ENCODE peak calls at places on chromosomes 1 and 21, in seven cellular contexts. N is naive thymus-derived CD4-positive, alpha-beta T cell; I is lower lobe of right lung; O is CD8-positive, alpha-beta memory T cell; J is PC-3; L is MM.1S; V is thyroid gland. Z is an unnamed sample. For H3K4me1, the result is how much of the 10 kb centered on the place peaks cover.

GRCh38 chr1:54459714-54460113 is 53.5 kb upstream of the SSBP3 start:
- DNase-seq in N (peak), I (no peak), O (no peak), J (no peak), L (no peak), V (no peak), Z (no peak)

GRCh38 chr1:27961646-27962221 is 2.0 kb downstream of the XKR8 start:
- DNase-seq in N (no peak), I (no peak), O (no peak), J (peak), L (no peak), V (peak), Z (no peak)

GRCh38 chr1:153548722-153549695 is at the start of gene S100A3:
- DNase-seq in N (no peak), I (peak), O (no peak), J (peak), L (no peak), V (no peak), Z (no peak)

GRCh38 chr1:164733734-164734133 is 174.8 kb downstream of the PBX1 start:
- DNase-seq in N (no peak), I (no peak), O (no peak), J (no peak), L (no peak), V (no peak), Z (no peak)

GRCh38 chr1:116489231-116489697 is 81.6 kb downstream of the CD58 start:
- DNase-seq in N (no peak), I (no peak), O (no peak), J (peak), L (no peak), V (peak), Z (peak)

GRCh38 chr1:6010554-6010953 is 18.3 kb upstream of the NPHP4 start:
- DNase-seq in N (no peak), I (peak), O (no peak), J (no peak), L (no peak), V (no peak), Z (no peak)

GRCh38 chr1:69499203-69499803 is 68.4 kb upstream of the LRRC7 start:
- DNase-seq in N (no peak), I (no peak), O (no peak), J (no peak), L (no peak), V (no peak), Z (no peak)

GRCh38 chr1:30782361-30783243 is 25.0 kb upstream of the LAPTM5 start:
- DNase-seq in N (peak), I (peak), O (peak), J (peak), L (peak), V (peak), Z (peak)

GRCh38 chr1:195981448-195982139 is 626.6 kb downstream of the KCNT2 start:
- DNase-seq in N (no peak), I (no peak), O (no peak), J (no peak), L (no peak), V (no peak), Z (no peak)

GRCh38 chr1:4654764-4655673 is 610 bp downstream of the AJAP1 start:
- DNase-seq in N (no peak), I (no peak), O (no peak), J (no peak), L (no peak), V (no peak), Z (no peak)

GRCh38 chr1:177629526-177629925 is 340.3 kb downstream of the SEC16B start:
- DNase-seq in N (no peak), I (no peak), O (no peak), J (no peak), L (no peak), V (no peak), Z (no peak)

GRCh38 chr1:983736-984475 is 2.0 kb upstream of the PERM1 start:
- DNase-seq in N (peak), I (no peak), O (peak), J (peak), L (no peak), V (peak), Z (no peak)

GRCh38 chr1:192100686-192101468 is 57.4 kb upstream of the RGS18 start:
- DNase-seq in N (no peak), I (no peak), O (no peak), J (peak), L (no peak), V (no peak), Z (no peak)

GRCh38 chr21:28427356-28428022 is 565.2 kb downstream of the LTN1 start:
- DNase-seq in N (no peak), I (no peak), O (no peak), J (peak), L (no peak), V (no peak), Z (no peak)

GRCh38 chr1:237737448-237737847 is 153.3 kb downstream of the ZP4 start:
- DNase-seq in N (no peak), I (no peak), O (no peak), J (no peak), L (no peak), V (no peak), Z (no peak)

GRCh38 chr21:43312011-43312410 is 114.9 kb downstream of the SIK1 start:
- DNase-seq in N (no peak), I (no peak), O (no peak), J (no peak), L (no peak), V (no peak), Z (no peak)

GRCh38 chr1:231581859-231582258 is 44.7 kb upstream of the DISC1 start:
- DNase-seq in N (no peak), I (no peak), O (no peak), J (no peak), L (no peak), V (no peak), Z (no peak)

GRCh38 chr1:72434070-72434469 is 151.7 kb upstream of the NEGR1 start:
- DNase-seq in N (no peak), I (no peak), O (no peak), J (no peak), L (no peak), V (no peak), Z (no peak)

GRCh38 chr1:113681596-113682337 is 77.5 kb downstream of the PHTF1 start:
- DNase-seq in N (no peak), I (no peak), O (no peak), J (no peak), L (no peak), V (no peak), Z (no peak)

GRCh38 chr1:50126962-50127715 is 18.4 kb downstream of the ELAVL4 start:
- DNase-seq in N (no peak), I (no peak), O (no peak), J (no peak), L (no peak), V (no peak), Z (no peak)

GRCh38 chr1:227270554-227270953 is 47.7 kb downstream of the CDC42BPA start:
- DNase-seq in N (no peak), I (no peak), O (no peak), J (no peak), L (no peak), V (no peak), Z (no peak)

GRCh38 chr1:227273557-227273956 is 44.7 kb downstream of the CDC42BPA start:
- DNase-seq in N (no peak), I (no peak), O (no peak), J (peak), L (peak), V (no peak), Z (no peak)

GRCh38 chr1:227268943-227269342 is 49.3 kb downstream of the CDC42BPA start:
- DNase-seq in N (no peak), I (no peak), O (no peak), J (peak), L (no peak), V (no peak), Z (no peak)

DNA sequence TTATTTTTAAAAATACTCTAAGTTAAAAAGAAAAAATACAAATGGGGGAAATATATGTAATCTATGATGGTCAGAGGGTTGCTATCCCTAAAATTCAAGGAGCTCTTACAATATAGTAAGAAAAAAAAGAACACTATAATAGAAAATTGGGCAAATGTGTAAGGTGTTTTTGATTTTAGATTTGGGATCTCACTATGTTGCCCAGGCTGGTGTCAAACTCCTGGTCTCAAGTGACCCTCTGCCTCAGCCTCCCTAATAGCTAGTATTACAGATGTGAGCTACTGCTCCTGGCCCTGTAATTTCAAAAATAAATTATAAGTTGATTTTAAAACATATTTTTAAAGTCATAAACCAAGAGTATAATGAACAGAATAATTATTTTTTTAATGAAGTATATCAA is 45.9 kb downstream of the CDC42BPA start:
- DNase-seq in N (no peak), I (no peak), O (no peak), J (no peak), L (no peak), V (no peak), Z (no peak)
- H3K27ac ChIP-seq in N (no peak), I (no peak), O (no peak), J (no peak), L (no peak), V (no peak), Z (no peak)

GRCh38 chr1:29253180-29253579 is 16.9 kb downstream of the PTPRU start:
- DNase-seq in N (no peak), I (no peak), O (no peak), J (no peak), L (no peak), V (no peak), Z (no peak)
- H3K4me1 ChIP-seq in N (under half), I (under half), O (under half), J (under half), L (under half), V (under half), Z (under half)

DNA sequence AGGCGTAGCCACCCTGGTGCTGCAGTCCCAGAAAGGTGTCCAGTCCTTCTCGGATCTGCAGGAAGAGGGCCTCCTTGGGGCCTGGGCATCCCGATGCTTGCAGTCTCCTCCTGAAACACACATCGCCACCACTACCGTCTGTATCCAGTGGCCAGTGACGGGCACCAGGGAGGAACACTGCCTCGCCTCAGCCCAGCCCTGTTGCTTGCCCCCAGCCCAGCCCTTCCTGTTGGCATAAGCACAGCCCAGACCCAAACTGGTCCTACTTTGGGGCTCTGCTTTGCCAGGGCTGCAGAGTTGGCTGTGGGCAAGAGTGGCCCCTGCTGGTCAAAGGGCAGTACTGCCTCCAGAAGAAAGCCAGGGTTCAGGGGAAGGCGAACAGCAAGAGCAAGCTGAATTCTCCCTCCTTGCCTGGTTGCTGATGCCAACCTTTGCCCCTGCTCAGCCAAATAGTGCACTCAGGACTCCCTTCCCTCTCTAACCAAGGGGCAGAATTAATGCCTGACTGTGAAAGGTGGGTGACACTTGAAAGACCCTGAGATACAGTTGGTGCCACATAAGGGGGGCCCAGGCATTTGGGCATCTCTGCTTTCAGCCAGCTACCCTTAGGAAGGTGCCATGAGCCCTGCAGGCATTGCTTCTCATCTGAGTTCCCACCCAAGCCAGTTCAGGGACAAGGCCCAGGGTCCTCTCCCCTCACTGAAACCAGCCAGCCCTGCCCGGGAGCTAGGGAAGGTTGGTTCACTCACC is 11.1 kb upstream of the ARHGEF2 start:
- DNase-seq in N (peak), I (peak), O (peak), J (peak), L (peak), V (peak), Z (peak)
- H3K27ac ChIP-seq in N (no peak), I (peak), O (no peak), J (no peak), L (no peak), V (no peak), Z (no peak)

GRCh38 chr1:23559985-23560755 is 869 bp upstream of the ID3 start:
- DNase-seq in N (no peak), I (no peak), O (no peak), J (no peak), L (no peak), V (no peak), Z (no peak)
- H3K4me1 ChIP-seq in N (under half), I (half or more), O (under half), J (half or more), L (under half), V (half or more), Z (under half)

DNA sequence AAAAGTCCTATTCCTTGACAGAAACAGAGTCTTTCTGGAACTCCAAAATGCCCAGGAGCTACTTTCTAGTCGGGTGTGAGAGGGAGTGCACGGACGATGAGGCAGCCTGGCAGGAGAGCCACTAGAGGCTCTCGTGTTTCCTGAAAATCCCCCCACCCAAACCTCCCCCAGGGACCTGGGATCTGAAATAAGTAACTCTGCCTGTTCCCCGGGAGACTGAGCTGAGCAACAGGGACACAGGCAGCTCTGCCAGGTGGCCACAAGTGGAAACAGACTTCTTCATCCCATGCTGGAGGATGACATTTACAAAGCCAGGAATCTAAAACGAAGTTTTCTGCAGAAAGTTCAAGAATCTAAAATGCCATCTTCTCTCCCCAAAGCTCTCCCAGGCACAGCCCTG is 77.1 kb downstream of the ITPKB start:
- DNase-seq in N (no peak), I (no peak), O (no peak), J (no peak), L (no peak), V (no peak), Z (no peak)
- H3K27ac ChIP-seq in N (no peak), I (peak), O (peak), J (peak), L (peak), V (peak), Z (peak)

GRCh38 chr1:89699451-89699986 is 66.6 kb downstream of the LRRC8C start:
- DNase-seq in N (no peak), I (no peak), O (no peak), J (no peak), L (no peak), V (no peak), Z (no peak)

GRCh38 chr1:89695847-89696246 is 62.9 kb downstream of the LRRC8C start:
- DNase-seq in N (no peak), I (no peak), O (no peak), J (no peak), L (no peak), V (no peak), Z (no peak)

GRCh38 chr1:89697397-89697796 is 64.5 kb downstream of the LRRC8C start:
- DNase-seq in N (no peak), I (no peak), O (no peak), J (no peak), L (no peak), V (no peak), Z (no peak)

GRCh38 chr1:89698020-89698560 is 65.2 kb downstream of the LRRC8C start:
- DNase-seq in N (no peak), I (no peak), O (no peak), J (no peak), L (no peak), V (no peak), Z (no peak)

DNA sequence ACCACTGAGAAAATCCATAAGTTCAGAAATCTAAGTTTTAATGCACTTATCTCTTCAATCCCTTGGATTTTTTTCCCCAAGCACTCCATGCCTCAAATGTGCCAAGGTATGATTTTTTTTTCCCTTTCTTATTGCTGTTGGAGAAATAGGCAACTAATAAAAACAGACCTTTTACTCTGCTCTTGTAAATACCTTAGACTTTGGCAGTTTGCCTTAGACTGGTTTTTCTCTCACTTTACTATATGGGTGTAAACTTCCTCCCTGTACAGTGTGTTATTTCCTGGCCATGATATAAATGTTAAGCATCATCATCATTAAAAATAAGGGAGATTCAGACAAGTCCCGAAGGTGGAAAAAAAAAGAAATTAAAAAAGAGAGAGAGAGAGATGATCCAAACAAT is 65.7 kb downstream of the LRRC8C start:
- DNase-seq in N (no peak), I (no peak), O (no peak), J (peak), L (no peak), V (no peak), Z (peak)
- H3K4me1 ChIP-seq in N (half or more), I (under half), O (half or more), J (under half), L (under half), V (under half), Z (under half)

DNA sequence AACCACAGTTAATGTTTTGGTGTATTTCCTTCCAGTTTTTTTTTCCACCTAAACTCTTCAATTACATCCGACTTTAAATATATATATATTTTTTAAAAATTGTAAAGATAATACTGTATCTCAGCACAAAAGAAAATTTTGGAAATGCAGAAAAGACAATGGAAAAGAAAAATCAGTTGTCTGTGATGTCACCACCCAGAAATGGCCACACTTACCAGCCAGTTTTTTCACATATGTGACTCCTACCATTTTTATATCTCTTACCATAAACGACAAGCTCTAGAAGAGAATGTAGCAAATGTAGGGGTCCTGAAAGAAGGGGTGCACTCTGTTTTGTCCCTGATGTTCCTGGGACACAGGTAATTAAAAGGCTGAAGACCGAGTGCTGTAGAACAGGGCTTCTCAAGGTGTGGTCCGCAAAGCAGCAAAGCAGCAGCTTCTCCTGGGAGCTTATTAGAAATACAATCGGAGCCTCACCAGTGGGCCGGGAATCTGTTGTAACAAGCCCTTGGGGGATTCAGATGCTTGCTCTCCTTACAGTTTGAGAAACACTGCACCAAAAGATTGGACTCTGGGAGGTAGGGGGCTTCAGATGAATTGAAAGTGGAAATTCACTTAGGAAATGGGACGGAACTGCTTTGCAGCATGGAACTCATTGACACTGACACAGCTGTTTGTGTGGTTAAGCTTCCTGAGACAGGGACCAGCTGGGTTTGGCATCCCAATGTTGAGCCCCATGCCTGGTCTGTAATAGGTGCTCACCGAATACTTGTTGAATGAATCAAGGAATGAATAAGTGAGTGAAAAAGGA is 44.1 kb downstream of the ALPL start:
- DNase-seq in N (no peak), I (no peak), O (no peak), J (peak), L (no peak), V (no peak), Z (no peak)
- H3K27ac ChIP-seq in N (no peak), I (peak), O (no peak), J (no peak), L (no peak), V (no peak), Z (no peak)

DNA sequence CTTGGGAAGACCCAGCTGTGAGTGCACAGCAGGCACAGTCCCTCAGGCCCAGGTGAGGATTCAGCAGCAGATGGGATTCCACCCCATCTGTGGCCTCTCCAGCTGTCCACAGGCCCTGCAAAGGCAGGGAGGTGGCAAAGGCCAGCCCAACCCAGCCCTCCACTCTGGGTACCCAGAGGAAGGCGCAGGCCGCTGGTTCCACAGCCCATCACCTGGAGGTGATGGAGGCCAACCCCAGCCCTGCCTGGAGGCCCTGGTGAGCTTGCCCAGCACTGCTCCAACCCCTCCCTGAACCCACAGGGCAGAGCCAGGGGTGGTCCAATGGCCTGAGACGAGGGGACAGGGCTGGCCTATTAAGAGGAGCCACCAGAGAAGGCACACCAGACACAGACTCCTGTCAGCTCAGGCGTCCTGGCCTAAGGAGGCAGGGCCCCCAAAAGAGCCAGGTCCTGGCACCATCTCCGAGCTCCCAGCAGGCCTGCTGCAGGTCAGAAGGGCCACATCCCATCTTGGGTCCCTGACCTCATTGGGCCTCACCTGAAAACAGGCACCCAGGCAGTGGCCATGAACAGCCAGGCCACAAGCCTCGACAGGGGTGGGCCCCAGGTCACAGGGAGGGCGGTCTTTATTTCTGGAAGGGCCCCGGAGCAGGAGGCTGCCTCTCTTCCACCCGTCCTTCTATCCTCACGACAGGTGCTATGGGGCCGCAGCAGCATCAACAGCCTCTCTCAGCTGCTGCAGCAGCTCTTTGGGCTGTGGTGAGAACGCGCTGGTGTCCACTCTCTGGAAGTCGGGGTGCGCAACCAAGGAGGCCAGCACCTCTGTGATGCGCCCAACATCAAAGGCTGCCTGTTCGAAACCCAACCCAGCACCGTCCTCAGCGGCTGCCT is 3.2 kb downstream of the JMJD4 start:
- DNase-seq in N (no peak), I (peak), O (no peak), J (no peak), L (no peak), V (no peak), Z (no peak)
- H3K4me1 ChIP-seq in N (under half), I (under half), O (under half), J (under half), L (under half), V (under half), Z (under half)

GRCh38 chr1:59062743-59063142 is 234.2 kb upstream of the FGGY start:
- DNase-seq in N (no peak), I (no peak), O (no peak), J (peak), L (no peak), V (no peak), Z (no peak)
- H3K27ac ChIP-seq in N (no peak), I (peak), O (no peak), J (no peak), L (no peak), V (peak), Z (no peak)